ENCODE peak calls at places on chromosomes 5 and 9, in five cellular contexts. One of them, this sample, is unnamed. For H3K4me1, the result is how much of the 10 kb centered on the place peaks cover.

GRCh38 chr5:147688965-147689364 is 93.6 kb downstream of the JAKMIP2 start:
- DNase-seq in fibroblast of lung: peak
- DNase-seq in HCT116: no peak
- DNase-seq in mesendoderm: no peak
- DNase-seq in PC-9: no peak
- DNase-seq in this sample: no peak

GRCh38 chr9:77450093-77450475 is 198.0 kb downstream of the GNA14 start:
- DNase-seq in fibroblast of lung: no peak
- DNase-seq in PC-9: no peak
- DNase-seq in mesendoderm: no peak
- DNase-seq in HCT116: no peak
- DNase-seq in this sample: no peak

GRCh38 chr9:133103183-133103986 is 17.7 kb downstream of the RALGDS start:
- DNase-seq in fibroblast of lung: peak
- DNase-seq in PC-9: peak
- DNase-seq in mesendoderm: no peak
- DNase-seq in HCT116: no peak
- DNase-seq in this sample: peak

GRCh38 chr5:153584131-153584530 is 93.7 kb downstream of the GRIA1 start:
- DNase-seq in HCT116: no peak
- DNase-seq in fibroblast of lung: no peak
- DNase-seq in PC-9: no peak
- DNase-seq in mesendoderm: no peak
- DNase-seq in this sample: no peak

GRCh38 chr5:170746081-170746951 is 37.2 kb upstream of the GABRP start:
- DNase-seq in PC-9: no peak
- DNase-seq in fibroblast of lung: no peak
- DNase-seq in HCT116: no peak
- DNase-seq in mesendoderm: peak
- DNase-seq in this sample: peak

GRCh38 chr9:70229026-70229425 is 29.8 kb upstream of the SMC5 start:
- DNase-seq in fibroblast of lung: no peak
- DNase-seq in HCT116: no peak
- DNase-seq in mesendoderm: no peak
- DNase-seq in PC-9: no peak
- DNase-seq in this sample: no peak

GRCh38 chr5:109567374-109568044 is 122.2 kb upstream of the MAN2A1 start:
- DNase-seq in mesendoderm: peak
- DNase-seq in HCT116: no peak
- DNase-seq in fibroblast of lung: peak
- DNase-seq in PC-9: no peak
- DNase-seq in this sample: no peak

GRCh38 chr5:31378838-31379237 is 153.1 kb downstream of the DROSHA start:
- DNase-seq in fibroblast of lung: no peak
- DNase-seq in mesendoderm: no peak
- DNase-seq in PC-9: no peak
- DNase-seq in HCT116: no peak
- DNase-seq in this sample: no peak

GRCh38 chr5:148443998-148444397 is 60.2 kb downstream of the FBXO38 start:
- DNase-seq in HCT116: peak
- DNase-seq in mesendoderm: peak
- DNase-seq in PC-9: peak
- DNase-seq in fibroblast of lung: peak
- DNase-seq in this sample: peak

GRCh38 chr5:149956685-149957084 is 3.9 kb upstream of the SLC26A2 start:
- DNase-seq in PC-9: no peak
- DNase-seq in mesendoderm: no peak
- DNase-seq in HCT116: no peak
- DNase-seq in fibroblast of lung: no peak
- DNase-seq in this sample: no peak

GRCh38 chr9:72394061-72394460 is 29.1 kb upstream of the ZFAND5 start:
- DNase-seq in fibroblast of lung: no peak
- DNase-seq in mesendoderm: no peak
- DNase-seq in PC-9: no peak
- DNase-seq in HCT116: no peak
- DNase-seq in this sample: no peak

GRCh38 chr5:95644351-95645042 is 2.1 kb upstream of the RFESD start:
- DNase-seq in HCT116: peak
- DNase-seq in mesendoderm: peak
- DNase-seq in PC-9: peak
- DNase-seq in fibroblast of lung: peak
- DNase-seq in this sample: peak

GRCh38 chr9:33843312-33843950 is 26.5 kb downstream of the UBE2R2 start:
- DNase-seq in mesendoderm: no peak
- DNase-seq in fibroblast of lung: no peak
- DNase-seq in PC-9: no peak
- DNase-seq in HCT116: no peak
- DNase-seq in this sample: no peak

GRCh38 chr9:100066539-100066938 is 32.3 kb downstream of the ERP44 start:
- DNase-seq in PC-9: no peak
- DNase-seq in fibroblast of lung: no peak
- DNase-seq in mesendoderm: peak
- DNase-seq in HCT116: no peak
- DNase-seq in this sample: no peak

GRCh38 chr9:29966247-29966646 is 2393.0 kb upstream of the C9orf72 start:
- DNase-seq in PC-9: no peak
- DNase-seq in fibroblast of lung: peak
- DNase-seq in mesendoderm: peak
- DNase-seq in HCT116: no peak
- DNase-seq in this sample: peak

GRCh38 chr5:137880313-137880712 is 8.9 kb upstream of the PKD2L2 start:
- DNase-seq in PC-9: no peak
- DNase-seq in HCT116: no peak
- DNase-seq in mesendoderm: no peak
- DNase-seq in fibroblast of lung: no peak
- DNase-seq in this sample: no peak

GRCh38 chr9:124110307-124110915 is 98.8 kb downstream of the LHX2 start:
- DNase-seq in HCT116: no peak
- DNase-seq in PC-9: no peak
- DNase-seq in fibroblast of lung: peak
- DNase-seq in mesendoderm: peak
- DNase-seq in this sample: peak

GRCh38 chr5:100576217-100576751 is 41.1 kb downstream of the FAM174A start:
- DNase-seq in PC-9: no peak
- DNase-seq in fibroblast of lung: no peak
- DNase-seq in mesendoderm: no peak
- DNase-seq in HCT116: no peak
- DNase-seq in this sample: no peak

GRCh38 chr9:31140316-31140715 is 1244.1 kb upstream of the ACO1 start:
- DNase-seq in HCT116: peak
- DNase-seq in fibroblast of lung: peak
- DNase-seq in PC-9: no peak
- DNase-seq in mesendoderm: peak
- DNase-seq in this sample: no peak

GRCh38 chr5:170071748-170072147 is 33.9 kb upstream of the FOXI1 start:
- DNase-seq in fibroblast of lung: no peak
- DNase-seq in PC-9: no peak
- DNase-seq in HCT116: no peak
- DNase-seq in mesendoderm: no peak
- DNase-seq in this sample: no peak

DNA sequence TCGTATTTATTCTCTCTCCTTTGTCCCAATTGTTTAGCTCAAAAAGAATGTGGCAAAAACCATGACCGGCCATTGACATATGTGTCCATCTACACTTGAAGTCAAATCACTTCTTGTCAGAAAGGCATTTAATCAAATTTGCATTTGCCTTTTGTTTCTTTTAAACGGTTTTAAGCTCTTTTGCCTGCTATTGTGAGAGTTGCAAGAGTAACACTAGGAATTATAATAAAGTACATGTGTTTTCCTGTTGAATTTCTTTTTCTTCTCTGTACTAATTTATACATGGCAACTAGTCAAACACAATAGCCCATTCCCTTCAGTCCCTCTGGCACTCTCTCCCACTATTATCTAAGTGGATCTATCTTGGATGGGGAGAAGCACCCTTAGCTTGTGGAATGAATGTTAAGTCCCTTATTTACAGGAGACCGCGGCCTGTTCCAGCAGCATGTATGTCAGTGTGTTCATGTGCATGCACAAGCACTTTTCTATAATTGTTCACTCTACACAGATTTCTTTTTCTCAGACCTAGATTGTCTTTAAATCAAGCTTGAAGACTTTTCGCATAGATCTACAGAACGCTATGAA is 3.3 kb downstream of the ADAMTSL1 start:
- DNase-seq in fibroblast of lung: peak
- DNase-seq in mesendoderm: no peak
- DNase-seq in PC-9: no peak
- DNase-seq in HCT116: no peak
- DNase-seq in this sample: no peak
- H3K4me1 ChIP-seq in fibroblast of lung: under half
- H3K4me1 ChIP-seq in mesendoderm: under half
- H3K4me1 ChIP-seq in PC-9: under half
- H3K4me1 ChIP-seq in HCT116: under half
- H3K4me1 ChIP-seq in this sample: under half

GRCh38 chr9:127162567-127163365 is 40.3 kb upstream of the ANGPTL2 start:
- DNase-seq in HCT116: no peak
- DNase-seq in PC-9: no peak
- DNase-seq in fibroblast of lung: no peak
- DNase-seq in mesendoderm: no peak
- DNase-seq in this sample: no peak
- H3K4me2 ChIP-seq in HCT116: no peak
- H3K4me2 ChIP-seq in PC-9: no peak
- H3K4me2 ChIP-seq in fibroblast of lung: peak
- H3K4me2 ChIP-seq in mesendoderm: no peak
- H3K4me2 ChIP-seq in this sample: no peak

GRCh38 chr5:168327019-168327421 is 35.6 kb downstream of the WWC1 start:
- DNase-seq in PC-9: no peak
- DNase-seq in mesendoderm: no peak
- DNase-seq in fibroblast of lung: peak
- DNase-seq in HCT116: no peak
- DNase-seq in this sample: peak

GRCh38 chr5:168327451-168327850 is 36.0 kb downstream of the WWC1 start:
- DNase-seq in PC-9: no peak
- DNase-seq in mesendoderm: no peak
- DNase-seq in fibroblast of lung: no peak
- DNase-seq in HCT116: no peak
- DNase-seq in this sample: no peak

GRCh38 chr5:168327994-168328393 is 36.5 kb downstream of the WWC1 start:
- DNase-seq in fibroblast of lung: peak
- DNase-seq in PC-9: no peak
- DNase-seq in HCT116: no peak
- DNase-seq in mesendoderm: peak
- DNase-seq in this sample: no peak

GRCh38 chr5:168328804-168329203 is 37.4 kb downstream of the WWC1 start:
- DNase-seq in PC-9: peak
- DNase-seq in mesendoderm: peak
- DNase-seq in HCT116: no peak
- DNase-seq in fibroblast of lung: no peak
- DNase-seq in this sample: no peak

GRCh38 chr5:168324864-168325615 is 33.6 kb downstream of the WWC1 start:
- DNase-seq in mesendoderm: peak
- DNase-seq in fibroblast of lung: peak
- DNase-seq in PC-9: peak
- DNase-seq in HCT116: peak
- DNase-seq in this sample: peak
- H3K4me1 ChIP-seq in mesendoderm: under half
- H3K4me1 ChIP-seq in fibroblast of lung: under half
- H3K4me1 ChIP-seq in PC-9: half or more
- H3K4me1 ChIP-seq in HCT116: under half
- H3K4me1 ChIP-seq in this sample: under half

GRCh38 chr9:112273826-112274225 is 59.6 kb downstream of the PTBP3 start:
- DNase-seq in PC-9: no peak
- DNase-seq in HCT116: no peak
- DNase-seq in mesendoderm: no peak
- DNase-seq in fibroblast of lung: no peak
- DNase-seq in this sample: no peak

GRCh38 chr9:112279501-112279900 is 53.9 kb downstream of the PTBP3 start:
- DNase-seq in HCT116: no peak
- DNase-seq in mesendoderm: no peak
- DNase-seq in fibroblast of lung: no peak
- DNase-seq in PC-9: no peak
- DNase-seq in this sample: no peak

GRCh38 chr9:112280904-112281303 is 52.5 kb downstream of the PTBP3 start:
- DNase-seq in mesendoderm: no peak
- DNase-seq in PC-9: no peak
- DNase-seq in HCT116: no peak
- DNase-seq in fibroblast of lung: no peak
- DNase-seq in this sample: no peak

GRCh38 chr9:112274600-112274999 is 58.8 kb downstream of the PTBP3 start:
- DNase-seq in PC-9: peak
- DNase-seq in fibroblast of lung: no peak
- DNase-seq in HCT116: no peak
- DNase-seq in mesendoderm: no peak
- DNase-seq in this sample: no peak

GRCh38 chr9:112278152-112278551 is 55.3 kb downstream of the PTBP3 start:
- DNase-seq in PC-9: no peak
- DNase-seq in fibroblast of lung: peak
- DNase-seq in mesendoderm: no peak
- DNase-seq in HCT116: no peak
- DNase-seq in this sample: peak
- H3K4me2 ChIP-seq in PC-9: no peak
- H3K4me2 ChIP-seq in fibroblast of lung: no peak
- H3K4me2 ChIP-seq in mesendoderm: no peak
- H3K4me2 ChIP-seq in HCT116: no peak
- H3K4me2 ChIP-seq in this sample: no peak

DNA sequence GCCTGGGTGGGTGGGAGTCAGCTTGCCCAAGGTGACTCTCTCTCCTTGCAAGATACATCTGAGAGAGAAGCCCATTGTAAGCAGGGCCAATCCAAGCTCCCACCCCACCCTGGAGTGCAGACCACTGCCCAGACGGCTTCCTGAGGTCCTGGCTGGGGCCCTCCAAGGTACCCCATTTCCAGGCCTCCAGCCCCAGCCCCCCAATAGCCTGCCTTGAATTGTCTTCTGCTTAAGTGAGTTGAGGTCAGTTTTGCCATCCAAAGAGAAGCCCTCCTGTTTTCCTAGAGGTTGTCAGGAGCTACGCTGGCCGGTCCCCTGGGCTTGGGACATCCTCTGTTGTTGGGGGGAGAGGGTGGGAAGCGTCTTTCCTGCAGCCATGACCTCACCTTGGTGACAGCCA is 52.6 kb downstream of the ADAMTS2 start:
- DNase-seq in mesendoderm: no peak
- DNase-seq in PC-9: no peak
- DNase-seq in HCT116: no peak
- DNase-seq in fibroblast of lung: no peak
- DNase-seq in this sample: no peak
- H3K4me1 ChIP-seq in mesendoderm: under half
- H3K4me1 ChIP-seq in PC-9: under half
- H3K4me1 ChIP-seq in HCT116: under half
- H3K4me1 ChIP-seq in fibroblast of lung: under half
- H3K4me1 ChIP-seq in this sample: under half

DNA sequence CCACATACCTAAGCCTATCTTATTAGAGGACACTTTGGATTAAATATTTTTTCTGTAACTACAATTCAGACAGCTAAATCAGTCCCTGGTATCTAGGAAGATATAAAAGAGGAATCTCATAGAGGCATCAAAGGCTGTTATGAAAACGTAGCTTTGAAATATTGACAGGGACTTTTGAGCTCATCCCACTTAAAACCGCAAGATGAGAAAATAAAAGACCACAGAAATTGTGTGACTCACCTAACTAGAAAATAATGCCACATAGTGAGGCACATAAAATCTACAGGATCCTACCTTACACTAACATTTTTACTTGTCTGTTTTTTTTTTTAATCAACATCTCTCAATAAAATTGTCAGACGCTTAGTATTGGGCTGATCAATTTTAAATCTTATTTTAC is 686.5 kb upstream of the COX7C start:
- DNase-seq in mesendoderm: no peak
- DNase-seq in fibroblast of lung: no peak
- DNase-seq in HCT116: no peak
- DNase-seq in PC-9: no peak
- DNase-seq in this sample: no peak
- H3K4me2 ChIP-seq in mesendoderm: no peak
- H3K4me2 ChIP-seq in fibroblast of lung: no peak
- H3K4me2 ChIP-seq in HCT116: no peak
- H3K4me2 ChIP-seq in PC-9: no peak
- H3K4me2 ChIP-seq in this sample: no peak

GRCh38 chr9:134434896-134435506 is 108.7 kb downstream of the RXRA start:
- DNase-seq in HCT116: no peak
- DNase-seq in mesendoderm: no peak
- DNase-seq in PC-9: no peak
- DNase-seq in fibroblast of lung: peak
- DNase-seq in this sample: no peak
- H3K4me1 ChIP-seq in HCT116: under half
- H3K4me1 ChIP-seq in mesendoderm: under half
- H3K4me1 ChIP-seq in PC-9: under half
- H3K4me1 ChIP-seq in fibroblast of lung: under half
- H3K4me1 ChIP-seq in this sample: under half